ENCODE peak calls at places on chromosomes 3 and 15, in eight cellular contexts. R is activated CD8-positive, alpha-beta memory T cell treated with anti-CD3 and anti-CD28 coated beads for 1 hour; E is GM12878; V is spleen; Y is Right ventricle myocardium superior; W is frontal cortex; M is NCI-H1092; O is gastrocnemius medialis. F is an unnamed sample.

GRCh38 chr3:31880020-31880419 is 101.0 kb downstream of the OSBPL10 start:
- DNase-seq in W (no peak), Y (no peak), E (no peak), V (no peak), R (no peak), M (no peak), O (no peak), F (no peak)

GRCh38 chr15:43218908-43219706 is 1.7 kb downstream of the EPB42 start:
- DNase-seq in R (no peak), E (no peak), V (no peak), Y (no peak), O (no peak), M (no peak), W (no peak), F (peak)

GRCh38 chr3:179263134-179263533 is 12.2 kb upstream of the KCNMB3 start:
- DNase-seq in R (no peak), W (no peak), M (no peak), V (peak), E (no peak), Y (no peak), O (no peak), F (no peak)

GRCh38 chr3:71372911-71373637 is 210.5 kb downstream of the FOXP1 start:
- DNase-seq in O (no peak), E (no peak), R (no peak), M (no peak), W (no peak), Y (no peak), V (no peak), F (no peak)

GRCh38 chr15:38093931-38094330 is 158.7 kb upstream of the SPRED1 start:
- DNase-seq in E (no peak), O (no peak), V (no peak), W (no peak), Y (no peak), M (no peak), R (no peak), F (no peak)

GRCh38 chr3:194967126-194968117 is 281.7 kb downstream of the FAM43A start:
- DNase-seq in E (no peak), W (no peak), Y (no peak), V (no peak), M (no peak), O (no peak), R (no peak), F (no peak)

GRCh38 chr3:186637661-186638060 is 2.5 kb upstream of the FETUB start:
- DNase-seq in V (no peak), W (no peak), E (no peak), M (no peak), R (no peak), Y (no peak), O (no peak), F (no peak)

GRCh38 chr3:183291511-183292031 is 38.5 kb downstream of the B3GNT5 start:
- DNase-seq in W (no peak), V (no peak), R (no peak), O (no peak), Y (no peak), M (no peak), E (no peak), F (no peak)

GRCh38 chr3:42652611-42653302 is 740 bp upstream of the ZBTB47 start:
- DNase-seq in E (peak), M (no peak), Y (peak), O (no peak), R (no peak), V (peak), W (no peak), F (peak)